ENCODE peak calls at places on chromosomes 12 and 14, in eight cellular contexts. One of them, this sample, is unnamed.

GRCh38 chr14:30034049-30034635 is 106.5 kb upstream of the PRKD1 start:
- DNase-seq in PC-9: no peak
- DNase-seq in thyroid gland: no peak
- DNase-seq in right atrium auricular region: no peak
- DNase-seq in endodermal cell: peak; percentile 53
- DNase-seq in pancreas: no peak
- DNase-seq in naive thymus-derived CD4-positive, alpha-beta T cell: no peak
- DNase-seq in CD8-positive, alpha-beta T cell: no peak
- DNase-seq in this sample: no peak

GRCh38 chr12:8081228-8081920 is 700 bp upstream of the NECAP1 start:
- DNase-seq in PC-9: no peak
- DNase-seq in thyroid gland: peak; percentile 22
- DNase-seq in right atrium auricular region: no peak
- DNase-seq in endodermal cell: no peak
- DNase-seq in pancreas: no peak
- DNase-seq in naive thymus-derived CD4-positive, alpha-beta T cell: peak; percentile 43
- DNase-seq in CD8-positive, alpha-beta T cell: peak; percentile 39
- DNase-seq in this sample: no peak

GRCh38 chr12:120495189-120495722 is 657 bp upstream of the DYNLL1 start:
- DNase-seq in PC-9: no peak
- DNase-seq in thyroid gland: peak; percentile 2
- DNase-seq in right atrium auricular region: no peak
- DNase-seq in endodermal cell: no peak
- DNase-seq in pancreas: no peak
- DNase-seq in naive thymus-derived CD4-positive, alpha-beta T cell: no peak
- DNase-seq in CD8-positive, alpha-beta T cell: no peak
- DNase-seq in this sample: no peak

GRCh38 chr14:54906075-54906474 is 3.4 kb upstream of the GCH1 start:
- DNase-seq in PC-9: no peak
- DNase-seq in thyroid gland: no peak
- DNase-seq in right atrium auricular region: no peak
- DNase-seq in endodermal cell: no peak
- DNase-seq in pancreas: no peak
- DNase-seq in naive thymus-derived CD4-positive, alpha-beta T cell: no peak
- DNase-seq in CD8-positive, alpha-beta T cell: no peak
- DNase-seq in this sample: no peak

GRCh38 chr14:32381869-32382268 is 52.8 kb downstream of the AKAP6 start:
- DNase-seq in PC-9: no peak
- DNase-seq in thyroid gland: no peak
- DNase-seq in right atrium auricular region: no peak
- DNase-seq in endodermal cell: no peak
- DNase-seq in pancreas: no peak
- DNase-seq in naive thymus-derived CD4-positive, alpha-beta T cell: no peak
- DNase-seq in CD8-positive, alpha-beta T cell: no peak
- DNase-seq in this sample: no peak

GRCh38 chr14:35121887-35122695 is at the start of the genes PPP2R3C and PRORP:
- DNase-seq in PC-9: peak; percentile 87
- DNase-seq in thyroid gland: peak; percentile 97
- DNase-seq in right atrium auricular region: peak; percentile 92
- DNase-seq in endodermal cell: peak; percentile 97
- DNase-seq in pancreas: peak; percentile 96
- DNase-seq in naive thymus-derived CD4-positive, alpha-beta T cell: peak; percentile 96
- DNase-seq in CD8-positive, alpha-beta T cell: peak; percentile 88
- DNase-seq in this sample: peak; percentile 75

GRCh38 chr14:55160989-55161388 is 30.4 kb downstream of the DLGAP5 start:
- DNase-seq in PC-9: no peak
- DNase-seq in thyroid gland: no peak
- DNase-seq in right atrium auricular region: no peak
- DNase-seq in endodermal cell: no peak
- DNase-seq in pancreas: no peak
- DNase-seq in naive thymus-derived CD4-positive, alpha-beta T cell: no peak
- DNase-seq in CD8-positive, alpha-beta T cell: no peak
- DNase-seq in this sample: no peak

GRCh38 chr14:104975481-104976197 is 2.5 kb downstream of the AHNAK2 start:
- DNase-seq in PC-9: no peak
- DNase-seq in thyroid gland: no peak
- DNase-seq in right atrium auricular region: no peak
- DNase-seq in endodermal cell: peak; percentile 81
- DNase-seq in pancreas: no peak
- DNase-seq in naive thymus-derived CD4-positive, alpha-beta T cell: no peak
- DNase-seq in CD8-positive, alpha-beta T cell: no peak
- DNase-seq in this sample: no peak

GRCh38 chr12:93274937-93275336 is 102.8 kb upstream of the NUDT4 start:
- DNase-seq in PC-9: no peak
- DNase-seq in thyroid gland: no peak
- DNase-seq in right atrium auricular region: no peak
- DNase-seq in endodermal cell: peak; percentile 46
- DNase-seq in pancreas: no peak
- DNase-seq in naive thymus-derived CD4-positive, alpha-beta T cell: no peak
- DNase-seq in CD8-positive, alpha-beta T cell: no peak
- DNase-seq in this sample: no peak
- H3K27ac ChIP-seq in PC-9: no peak overlapping the region
- H3K27ac ChIP-seq in thyroid gland: no peak overlapping the region
- H3K27ac ChIP-seq in right atrium auricular region: no peak overlapping the region
- H3K27ac ChIP-seq in endodermal cell: no peak overlapping the region
- H3K27ac ChIP-seq in pancreas: no peak overlapping the region
- H3K27ac ChIP-seq in naive thymus-derived CD4-positive, alpha-beta T cell: no peak overlapping the region
- H3K27ac ChIP-seq in CD8-positive, alpha-beta T cell: no peak overlapping the region
- H3K27ac ChIP-seq in this sample: no peak overlapping the region

GRCh38 chr14:70254476-70254961 is 65.8 kb upstream of the SLC8A3 start:
- DNase-seq in PC-9: no peak
- DNase-seq in thyroid gland: peak; percentile 83
- DNase-seq in right atrium auricular region: no peak
- DNase-seq in endodermal cell: peak; percentile 83
- DNase-seq in pancreas: peak; percentile 83
- DNase-seq in naive thymus-derived CD4-positive, alpha-beta T cell: no peak
- DNase-seq in CD8-positive, alpha-beta T cell: no peak
- DNase-seq in this sample: no peak
- H3K4me3 ChIP-seq in PC-9: no peak overlapping the region
- H3K4me3 ChIP-seq in thyroid gland: no peak overlapping the region
- H3K4me3 ChIP-seq in right atrium auricular region: peak overlapping the region; percentile 35
- H3K4me3 ChIP-seq in endodermal cell: peak overlapping the region; percentile 74
- H3K4me3 ChIP-seq in pancreas: peak overlapping the region; percentile 23
- H3K4me3 ChIP-seq in naive thymus-derived CD4-positive, alpha-beta T cell: no peak overlapping the region
- H3K4me3 ChIP-seq in CD8-positive, alpha-beta T cell: no peak overlapping the region
- H3K4me3 ChIP-seq in this sample: peak overlapping the region; percentile 68

DNA sequence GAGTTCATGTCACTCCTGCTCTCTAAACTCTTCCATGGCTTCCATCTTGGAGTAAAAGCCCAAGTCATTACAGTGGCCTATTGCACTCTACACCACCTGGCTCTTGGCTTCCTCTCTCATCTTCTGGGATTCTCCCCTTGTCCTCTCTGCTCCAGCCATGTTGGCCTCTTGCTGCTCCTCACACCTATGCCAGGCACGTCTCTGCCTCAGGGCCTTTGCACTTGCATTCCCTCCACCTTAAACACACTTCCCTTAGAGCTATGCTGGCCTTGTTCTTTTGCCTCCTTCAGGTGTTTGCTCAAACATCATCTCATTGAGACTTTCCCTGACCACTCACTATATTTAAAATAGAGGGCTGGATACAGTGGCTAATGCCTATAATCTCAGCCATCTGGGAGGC is 23.3 kb upstream of the RPH3A start:
- DNase-seq in PC-9: no peak
- DNase-seq in thyroid gland: no peak
- DNase-seq in right atrium auricular region: no peak
- DNase-seq in endodermal cell: peak; percentile 27
- DNase-seq in pancreas: no peak
- DNase-seq in naive thymus-derived CD4-positive, alpha-beta T cell: no peak
- DNase-seq in CD8-positive, alpha-beta T cell: no peak
- DNase-seq in this sample: no peak
- H3K27me3 ChIP-seq in PC-9: peaks cover 46% of the 10 kb centered on the region
- H3K27me3 ChIP-seq in thyroid gland: no peaks in the 10 kb centered on the region
- H3K27me3 ChIP-seq in right atrium auricular region: no peaks in the 10 kb centered on the region
- H3K27me3 ChIP-seq in endodermal cell: no peaks in the 10 kb centered on the region
- H3K27me3 ChIP-seq in pancreas: no peaks in the 10 kb centered on the region
- H3K27me3 ChIP-seq in naive thymus-derived CD4-positive, alpha-beta T cell: peaks cover 5% of the 10 kb centered on the region
- H3K27me3 ChIP-seq in CD8-positive, alpha-beta T cell: no peaks in the 10 kb centered on the region
- H3K27me3 ChIP-seq in this sample: no peaks in the 10 kb centered on the region

DNA sequence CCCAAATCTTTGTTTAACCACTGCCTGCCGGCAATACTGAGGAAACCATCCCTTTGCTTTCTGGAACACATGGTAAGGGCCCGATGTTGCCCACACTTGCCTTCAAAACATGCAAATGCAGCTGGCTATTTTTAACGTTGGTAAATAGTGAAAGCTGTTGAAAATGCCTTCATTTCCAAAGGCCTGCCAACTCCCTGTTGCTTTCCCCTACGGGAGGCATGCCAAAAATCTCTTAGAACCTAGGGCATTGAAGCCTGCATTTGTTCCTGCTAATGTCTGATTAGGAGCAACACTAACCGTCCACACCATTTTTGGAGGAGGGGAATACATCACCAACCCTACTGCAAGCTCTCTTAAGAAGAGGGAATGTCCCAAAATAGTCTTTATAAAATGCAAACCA is 152.6 kb upstream of the NOS1 start:
- DNase-seq in PC-9: no peak
- DNase-seq in thyroid gland: peak; percentile 72
- DNase-seq in right atrium auricular region: no peak
- DNase-seq in endodermal cell: no peak
- DNase-seq in pancreas: peak; percentile 28
- DNase-seq in naive thymus-derived CD4-positive, alpha-beta T cell: no peak
- DNase-seq in CD8-positive, alpha-beta T cell: no peak
- DNase-seq in this sample: no peak
- H3K27ac ChIP-seq in PC-9: no peak overlapping the region
- H3K27ac ChIP-seq in thyroid gland: peak overlapping the region; percentile 72
- H3K27ac ChIP-seq in right atrium auricular region: peak overlapping the region; percentile 71
- H3K27ac ChIP-seq in endodermal cell: no peak overlapping the region
- H3K27ac ChIP-seq in pancreas: no peak overlapping the region
- H3K27ac ChIP-seq in naive thymus-derived CD4-positive, alpha-beta T cell: no peak overlapping the region
- H3K27ac ChIP-seq in CD8-positive, alpha-beta T cell: no peak overlapping the region
- H3K27ac ChIP-seq in this sample: no peak overlapping the region

GRCh38 chr14:96538097-96538496 is 35.9 kb downstream of the PAPOLA start:
- DNase-seq in PC-9: no peak
- DNase-seq in thyroid gland: no peak
- DNase-seq in right atrium auricular region: no peak
- DNase-seq in endodermal cell: no peak
- DNase-seq in pancreas: no peak
- DNase-seq in naive thymus-derived CD4-positive, alpha-beta T cell: no peak
- DNase-seq in CD8-positive, alpha-beta T cell: no peak
- DNase-seq in this sample: no peak

GRCh38 chr14:96536807-96537206 is 34.6 kb downstream of the PAPOLA start:
- DNase-seq in PC-9: no peak
- DNase-seq in thyroid gland: no peak
- DNase-seq in right atrium auricular region: no peak
- DNase-seq in endodermal cell: no peak
- DNase-seq in pancreas: no peak
- DNase-seq in naive thymus-derived CD4-positive, alpha-beta T cell: no peak
- DNase-seq in CD8-positive, alpha-beta T cell: no peak
- DNase-seq in this sample: no peak

GRCh38 chr14:96532632-96533031 is 30.4 kb downstream of the PAPOLA start:
- DNase-seq in PC-9: no peak
- DNase-seq in thyroid gland: no peak
- DNase-seq in right atrium auricular region: no peak
- DNase-seq in endodermal cell: no peak
- DNase-seq in pancreas: no peak
- DNase-seq in naive thymus-derived CD4-positive, alpha-beta T cell: no peak
- DNase-seq in CD8-positive, alpha-beta T cell: no peak
- DNase-seq in this sample: no peak
- H3K4me3 ChIP-seq in PC-9: no peak overlapping the region
- H3K4me3 ChIP-seq in thyroid gland: no peak overlapping the region
- H3K4me3 ChIP-seq in right atrium auricular region: no peak overlapping the region
- H3K4me3 ChIP-seq in endodermal cell: no peak overlapping the region
- H3K4me3 ChIP-seq in pancreas: no peak overlapping the region
- H3K4me3 ChIP-seq in naive thymus-derived CD4-positive, alpha-beta T cell: no peak overlapping the region
- H3K4me3 ChIP-seq in CD8-positive, alpha-beta T cell: no peak overlapping the region
- H3K4me3 ChIP-seq in this sample: no peak overlapping the region